ENCODE peak calls at places on chromosomes 4 and X, in eight cellular contexts. T is GM13977; U is cardiac fibroblast; N is pancreas; E is WERI-Rb-1; Q is mucosa of descending colon; D is NB4; Z is CD4-positive, alpha-beta T cell. J is an unnamed sample.

GRCh38 chrX:1516596-1517104 is 20.3 kb downstream of the P2RY8 start:
- DNase-seq in Z (no peak), D (no peak), T (no peak), E (no peak), N (no peak), U (no peak), Q (no peak), J (no peak)

GRCh38 chr4:175277816-175278215 is 359.7 kb downstream of the ADAM29 start:
- DNase-seq in D (no peak), T (no peak), Z (no peak), N (no peak), E (no peak), U (no peak), Q (no peak), J (no peak)

GRCh38 chr4:114658179-114658578 is 59.6 kb downstream of the UGT8 start:
- DNase-seq in Z (no peak), T (no peak), E (no peak), N (no peak), Q (no peak), U (no peak), D (no peak), J (no peak)

GRCh38 chrX:50594788-50595187 is 124.2 kb upstream of the DGKK start:
- DNase-seq in Q (no peak), D (no peak), U (peak), Z (no peak), N (no peak), E (no peak), T (no peak), J (no peak)

GRCh38 chr4:97548943-97549583 is 594.2 kb downstream of the STPG2 start:
- DNase-seq in D (no peak), T (no peak), U (no peak), E (no peak), Z (no peak), N (no peak), Q (no peak), J (no peak)

GRCh38 chr4:173253561-173253960 is 80.6 kb downstream of the HMGB2 start:
- DNase-seq in Q (no peak), T (no peak), E (no peak), N (no peak), Z (no peak), U (no peak), D (no peak), J (no peak)

GRCh38 chr4:79576480-79576803 is 168.4 kb upstream of the GK2 start:
- DNase-seq in N (no peak), U (peak), T (no peak), Z (no peak), Q (peak), D (peak), E (peak), J (no peak)

GRCh38 chr4:81375745-81376144 is 96.0 kb downstream of the RASGEF1B start:
- DNase-seq in Q (no peak), T (no peak), U (no peak), Z (no peak), D (no peak), E (no peak), N (no peak), J (no peak)

GRCh38 chr4:153514001-153514526 is 47.9 kb downstream of the TMEM131L start:
- DNase-seq in D (no peak), Q (no peak), Z (no peak), N (no peak), E (no peak), U (peak), T (no peak), J (no peak)

GRCh38 chr4:163540977-163541376 is 46.5 kb downstream of the TMA16 start:
- DNase-seq in D (no peak), Z (no peak), T (no peak), U (peak), E (no peak), Q (no peak), N (no peak), J (no peak)

GRCh38 chrX:131747173-131747572 is 203.3 kb downstream of the OR13H1 start:
- DNase-seq in Z (peak), U (no peak), T (peak), N (peak), D (no peak), E (peak), Q (no peak), J (no peak)

GRCh38 chrX:74251006-74251930 is 52.7 kb upstream of the ZCCHC13 start:
- DNase-seq in Q (peak), T (no peak), U (peak), Z (no peak), E (no peak), D (peak), N (no peak), J (no peak)

GRCh38 chr4:128544277-128544676 is 256.7 kb upstream of the PGRMC2 start:
- DNase-seq in Z (no peak), Q (no peak), N (no peak), T (no peak), D (no peak), U (no peak), E (no peak), J (no peak)

GRCh38 chr4:158006973-158007372 is 165.9 kb downstream of the GASK1B start:
- DNase-seq in D (no peak), Z (no peak), T (no peak), U (peak), N (no peak), E (no peak), Q (peak), J (no peak)

GRCh38 chr4:135319685-135320084 is 1118.1 kb upstream of the PABPC4L start:
- DNase-seq in U (no peak), D (no peak), T (no peak), Z (no peak), N (no peak), E (no peak), Q (no peak), J (no peak)
- TF ChIP-seq CTCF in U (no peak), D (peak), T (no peak), Z (no peak), N (no peak), E (peak), Q (no peak), J (no peak)

DNA sequence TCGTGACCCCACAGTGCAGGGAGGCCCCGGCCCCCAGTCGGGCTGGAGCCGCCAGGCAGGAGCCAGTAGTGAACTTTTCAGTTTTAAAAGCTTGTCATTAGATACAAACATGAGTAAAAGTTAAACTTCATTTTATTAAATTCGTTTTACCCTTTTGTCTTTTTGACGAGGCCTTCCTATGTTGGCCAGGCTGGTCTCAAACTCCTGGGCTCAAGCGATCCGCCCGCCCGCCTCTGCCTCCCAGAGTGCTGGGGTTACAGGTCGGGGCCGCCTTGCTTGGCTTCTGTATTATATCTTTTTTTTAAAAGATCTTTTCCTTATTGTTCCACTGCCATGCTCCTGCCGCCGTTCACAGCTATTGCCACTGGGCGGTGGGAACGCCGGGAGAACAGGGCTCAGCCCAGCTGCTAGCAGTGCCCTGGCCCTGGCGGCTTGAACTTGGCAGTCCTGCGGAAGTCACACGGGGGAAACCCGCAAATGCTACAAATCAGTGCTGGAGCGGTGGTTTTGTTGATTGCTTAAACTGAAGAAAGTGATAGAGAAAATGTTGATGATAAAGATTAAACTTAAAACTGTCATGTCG is 968 bp upstream of the NELFA start:
- DNase-seq in U (peak), T (peak), N (peak), E (peak), Z (peak), D (peak), Q (peak), J (peak)
- TF ChIP-seq CTCF in U (peak), T (no peak), N (peak), E (peak), Z (peak), D (no peak), Q (peak), J (no peak)

DNA sequence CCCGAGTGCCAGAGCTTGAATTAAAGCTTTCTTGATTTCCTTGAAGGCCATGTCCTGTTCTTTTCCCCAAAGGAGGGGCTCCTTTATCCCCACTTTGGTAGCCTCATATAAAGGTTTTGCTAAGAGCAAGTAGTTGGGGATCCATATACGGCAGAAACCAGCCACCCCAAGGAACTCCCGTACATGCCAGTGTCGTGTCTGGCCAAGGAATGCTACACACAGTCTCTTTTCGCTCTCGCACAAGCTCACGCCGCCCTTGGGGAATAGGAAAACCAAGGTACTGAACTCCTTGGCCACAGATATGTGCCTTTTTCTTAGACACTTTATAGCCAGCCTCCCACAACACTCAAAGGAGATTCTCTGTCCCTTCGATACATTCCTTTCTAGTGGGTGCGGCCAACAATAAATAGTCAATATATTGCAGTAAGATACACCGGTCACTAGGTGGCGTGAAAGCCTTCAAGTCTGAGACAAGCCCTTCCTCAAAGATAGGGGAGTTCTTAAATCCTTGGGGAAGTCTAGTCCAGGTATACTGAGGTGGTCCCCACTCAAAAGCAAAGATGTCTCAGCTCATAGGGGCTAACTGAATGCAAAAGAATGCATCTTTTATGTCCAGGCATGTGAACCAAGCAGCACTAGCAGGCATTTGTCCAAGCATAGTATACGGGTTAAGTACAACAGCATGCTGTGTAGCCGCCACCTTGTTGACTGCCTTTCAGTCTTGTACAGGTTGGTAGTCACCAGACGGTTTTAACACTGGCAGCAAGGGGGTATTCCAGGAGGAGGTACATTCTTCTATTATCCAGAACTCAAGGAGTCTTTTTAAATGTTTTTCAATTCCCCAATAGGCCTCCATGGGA is 57.8 kb upstream of the XAGE1B start:
- DNase-seq in T (peak), N (no peak), E (peak), Q (peak), D (peak), U (peak), Z (peak), J (no peak)
- TF ChIP-seq CTCF in T (peak), N (peak), E (peak), Q (peak), D (peak), U (peak), Z (peak), J (peak)

GRCh38 chr4:73864973-73865372 is 4.2 kb upstream of the CXCL1 start:
- DNase-seq in U (peak), E (no peak), Q (no peak), T (no peak), D (no peak), N (no peak), Z (no peak), J (no peak)

GRCh38 chr4:73865697-73866096 is 3.5 kb upstream of the CXCL1 start:
- DNase-seq in Q (no peak), E (no peak), N (no peak), T (no peak), Z (no peak), U (no peak), D (no peak), J (no peak)

GRCh38 chr4:73866236-73866635 is 3.0 kb upstream of the CXCL1 start:
- DNase-seq in T (no peak), N (no peak), D (no peak), Z (no peak), U (no peak), E (no peak), Q (no peak), J (no peak)

GRCh38 chr4:73862357-73862756 is 6.8 kb upstream of the CXCL1 start:
- DNase-seq in E (no peak), U (no peak), D (no peak), Z (no peak), N (no peak), T (no peak), Q (no peak), J (no peak)

DNA sequence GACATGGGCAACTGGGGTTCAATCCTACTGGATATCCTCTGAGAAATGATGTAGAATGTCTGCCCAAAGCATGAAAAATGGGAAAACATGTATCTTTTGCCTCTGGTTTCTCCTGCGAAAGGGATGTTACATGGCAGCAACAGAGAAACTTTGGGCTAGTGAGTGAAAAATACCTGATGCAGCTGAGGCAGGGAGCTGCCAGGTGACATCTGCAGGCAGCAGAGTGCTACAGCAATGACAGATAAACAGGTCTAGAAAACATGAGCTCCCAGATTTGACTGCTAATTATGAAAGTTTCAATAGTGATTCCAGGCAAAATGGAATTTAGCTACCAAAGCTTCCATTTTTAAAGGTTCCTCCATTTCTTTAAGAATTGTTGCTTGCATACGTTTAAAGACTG is 4.8 kb upstream of the CXCL1 start:
- DNase-seq in E (peak), Q (peak), T (peak), U (no peak), N (no peak), Z (no peak), D (peak), J (no peak)
- TF ChIP-seq CTCF in E (peak), Q (no peak), T (peak), U (peak), N (peak), Z (no peak), D (peak), J (no peak)

J was measured in CD8-positive, alpha-beta T cell.